ENCODE peak calls at places on chromosomes 7 and 10, in six cellular contexts. O is prostate gland, S is upper lobe of left lung, V is sigmoid colon, F is suprapubic skin, N is endothelial cell of umbilical vein. Z is an unnamed sample.

GRCh38 chr7:120931243-120931642 is 19.3 kb upstream of the ING3 start:
- DNase-seq in O (no peak), S (no peak), V (no peak), F (no peak), N (peak; percentile 76), Z (no peak)

GRCh38 chr10:79176949-79177602 is 108.3 kb downstream of the ZMIZ1 start:
- DNase-seq in O (no peak), S (no peak), V (peak; percentile 87), F (no peak), N (peak; percentile 95), Z (no peak)

GRCh38 chr10:109978481-109978880 is 29.3 kb upstream of the ADD3 start:
- DNase-seq in O (no peak), S (peak; percentile 42), V (no peak), F (no peak), N (peak; percentile 66), Z (no peak)

GRCh38 chr10:101330236-101331225 is 23.4 kb upstream of the BTRC start:
- DNase-seq in O (no peak), S (no peak), V (no peak), F (no peak), N (no peak), Z (no peak)

GRCh38 chr7:144437370-144438191 is 34.1 kb upstream of the NOBOX start:
- DNase-seq in O (peak; percentile 86), S (peak; percentile 37), V (no peak), F (no peak), N (peak; percentile 83), Z (no peak)

GRCh38 chr10:78866731-78867554 is 201.8 kb upstream of the ZMIZ1 start:
- DNase-seq in O (no peak), S (no peak), V (peak; percentile 49), F (no peak), N (no peak), Z (peak; percentile 88)

GRCh38 chr10:114967071-114967470 is 29.1 kb downstream of the TRUB1 start:
- DNase-seq in O (no peak), S (no peak), V (no peak), F (no peak), N (peak; percentile 86), Z (no peak)

GRCh38 chr10:100774223-100774622 is 28.8 kb downstream of the PAX2 start:
- DNase-seq in O (no peak), S (no peak), V (peak; percentile 39), F (no peak), N (no peak), Z (no peak)

GRCh38 chr7:41244246-41244645 is 458.6 kb downstream of the INHBA start:
- DNase-seq in O (no peak), S (no peak), V (no peak), F (no peak), N (no peak), Z (no peak)

GRCh38 chr10:116780691-116781205 is 38.4 kb upstream of the HSPA12A start:
- DNase-seq in O (no peak), S (no peak), V (no peak), F (no peak), N (no peak), Z (no peak)

GRCh38 chr10:352476-353235 is 217.4 kb downstream of the ZMYND11 start:
- DNase-seq in O (no peak), S (no peak), V (no peak), F (peak; percentile 64), N (no peak), Z (no peak)

GRCh38 chr10:29749150-29749549 is 114.4 kb upstream of the SVIL start:
- DNase-seq in O (no peak), S (no peak), V (no peak), F (no peak), N (no peak), Z (no peak)

GRCh38 chr10:15462253-15462885 is 91.3 kb upstream of the FAM171A1 start:
- DNase-seq in O (no peak), S (no peak), V (no peak), F (no peak), N (no peak), Z (no peak)

GRCh38 chr10:34058922-34059614 is 724.6 kb upstream of the NRP1 start:
- DNase-seq in O (no peak), S (no peak), V (no peak), F (no peak), N (no peak), Z (no peak)

GRCh38 chr10:2933519-2933918 is 133.8 kb upstream of the PFKP start:
- DNase-seq in O (no peak), S (no peak), V (no peak), F (no peak), N (no peak), Z (no peak)

GRCh38 chr10:103049237-103049636 is 131.1 kb downstream of the CNNM2 start:
- DNase-seq in O (no peak), S (no peak), V (no peak), F (no peak), N (no peak), Z (no peak)

GRCh38 chr7:111089822-111090426 is 1.0 kb upstream of the LRRN3 start:
- DNase-seq in O (no peak), S (no peak), V (no peak), F (no peak), N (peak; percentile 54), Z (no peak)

GRCh38 chr10:21069929-21070363 is 172.8 kb upstream of the NEBL start:
- DNase-seq in O (no peak), S (no peak), V (no peak), F (no peak), N (no peak), Z (no peak)

GRCh38 chr10:60314306-60314940 is 75.3 kb downstream of the ANK3 start:
- DNase-seq in O (no peak), S (no peak), V (no peak), F (no peak), N (peak; percentile 88), Z (no peak)

GRCh38 chr7:19442016-19442785 is 266.6 kb downstream of the POLR1F start:
- DNase-seq in O (no peak), S (no peak), V (no peak), F (no peak), N (peak; percentile 30), Z (no peak)

DNA sequence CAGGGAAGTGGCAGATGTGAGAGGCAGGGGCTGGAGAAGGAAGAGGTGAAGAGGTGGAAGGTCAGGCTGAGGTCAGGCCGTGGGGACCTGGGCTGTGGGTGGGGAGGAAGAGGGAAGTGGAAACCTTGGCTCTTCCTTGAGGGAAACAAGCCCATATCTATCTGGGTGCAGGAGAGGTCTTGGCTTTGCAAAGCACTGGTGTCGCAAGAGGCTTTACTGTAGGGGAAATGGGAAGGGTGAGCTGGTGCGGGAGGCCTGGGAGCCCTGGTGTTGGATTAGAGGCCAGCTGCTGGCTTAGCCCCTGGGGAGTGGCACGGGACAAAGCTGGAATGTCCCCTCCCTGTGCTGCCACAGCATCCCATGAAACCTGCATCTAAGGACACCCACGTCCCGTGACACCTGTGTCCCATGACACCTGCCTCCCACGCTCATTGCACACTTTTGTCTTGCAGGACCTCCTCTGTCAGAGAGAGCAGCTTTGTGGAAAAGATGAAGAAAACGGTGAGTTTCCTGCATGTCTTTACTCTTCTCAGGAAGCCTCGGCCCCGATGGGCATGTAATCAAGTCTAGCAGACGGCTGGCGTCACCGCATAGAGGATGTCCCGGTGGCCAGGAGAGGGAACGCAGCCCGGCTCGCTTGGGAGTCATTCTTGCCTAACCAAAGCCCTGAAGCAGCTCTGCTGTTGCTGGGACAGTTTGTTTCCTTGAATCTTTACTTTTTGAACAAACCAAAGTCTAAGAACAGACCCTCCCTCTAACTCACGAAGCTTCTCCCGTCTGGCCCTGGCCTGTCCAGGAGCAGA is 22.2 kb downstream of the TMEM120A start:
- DNase-seq in O (no peak), S (peak; percentile 65), V (peak; percentile 92), F (peak; percentile 92), N (no peak), Z (peak; percentile 92)
- TF ChIP-seq POLR2AphosphoS5 in O (no peak), S (peak; percentile 44), V (no peak), F (no peak), N (no peak), Z (no peak)

DNA sequence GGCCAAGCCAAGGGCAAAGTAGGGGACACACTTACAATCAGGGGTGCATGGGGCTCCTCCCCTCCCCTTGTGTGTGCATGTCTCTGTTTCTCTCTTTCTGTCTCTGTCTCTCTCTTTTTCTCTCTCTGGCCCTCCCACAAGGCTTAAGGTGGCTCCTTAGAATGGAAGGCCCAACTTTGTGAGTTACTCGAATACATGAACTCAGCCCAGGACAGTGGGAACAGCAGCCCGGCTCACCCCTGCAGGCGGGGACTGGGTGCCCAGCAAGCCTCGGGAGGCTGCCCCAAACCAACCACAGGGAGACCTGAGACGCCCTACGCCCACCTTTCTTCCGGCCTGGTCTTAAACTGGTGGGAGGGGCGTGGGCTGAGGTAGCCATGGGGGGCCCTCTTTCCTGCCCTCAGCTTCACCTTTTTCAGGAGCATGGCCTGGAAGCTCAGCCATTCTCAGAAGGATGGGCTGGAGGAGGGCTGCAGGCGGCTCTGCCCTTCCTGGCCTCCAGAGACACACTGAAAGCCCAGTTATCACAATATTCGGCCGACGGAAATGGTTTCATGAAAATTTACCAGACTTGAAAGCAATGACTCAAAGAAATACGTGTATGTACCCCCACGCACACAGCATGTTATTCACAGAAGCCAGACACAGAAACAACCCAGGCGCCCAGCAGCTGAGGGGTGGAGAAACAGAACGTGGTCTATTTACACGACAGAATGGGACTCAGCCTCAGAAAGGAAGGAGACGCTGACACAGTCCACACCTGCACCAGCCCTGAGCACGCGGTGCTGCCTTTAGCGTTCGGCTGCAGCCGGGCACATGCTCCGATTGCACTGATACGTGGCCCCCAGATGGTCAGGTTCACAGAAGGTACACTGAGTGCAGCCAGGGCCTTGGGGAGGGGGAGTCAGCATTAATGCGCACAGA is 229.5 kb downstream of the PTPRN2 start:
- DNase-seq in O (no peak), S (peak; percentile 17), V (peak; percentile 33), F (no peak), N (no peak), Z (no peak)
- TF ChIP-seq POLR2AphosphoS5 in O (no peak), S (no peak), V (no peak), F (no peak), N (no peak), Z (no peak)

DNA sequence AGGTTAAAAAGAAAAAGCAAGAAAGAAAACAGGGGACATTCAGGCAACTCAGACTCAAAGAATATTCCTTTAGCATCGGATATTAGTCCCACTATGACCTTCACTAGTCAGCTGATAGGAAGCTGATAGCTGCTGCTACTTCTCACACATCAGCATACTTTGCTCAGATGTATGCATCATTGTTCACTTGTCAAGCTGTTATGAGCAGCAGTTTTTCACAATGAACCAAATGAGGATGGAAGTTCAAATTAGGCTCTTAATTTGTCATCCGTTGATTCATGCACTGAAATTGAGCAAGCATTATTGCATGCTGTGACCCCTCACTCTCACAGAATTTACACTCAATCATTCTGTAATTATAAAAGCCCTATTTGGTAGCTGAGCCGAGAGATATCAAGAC is 257.7 kb downstream of the SNX13 start:
- DNase-seq in O (no peak), S (no peak), V (no peak), F (no peak), N (no peak), Z (no peak)
- TF ChIP-seq POLR2AphosphoS5 in O (no peak), S (no peak), V (no peak), F (no peak), N (no peak), Z (no peak)

GRCh38 chr7:79292834-79293233 is 160.6 kb downstream of the MAGI2 start:
- DNase-seq in O (no peak), S (no peak), V (no peak), F (no peak), N (no peak), Z (no peak)
- TF ChIP-seq POLR2AphosphoS5 in O (no peak), S (no peak), V (no peak), F (no peak), N (no peak), Z (no peak)